ENCODE peak calls at places on chromosomes 11 and 22, in six cellular contexts. V is HCT116, N is K562, Y is GM12878, C is H1, U is HepG2. T is an unnamed sample.

GRCh38 chr11:6646631-6647281 is 8.9 kb downstream of the DCHS1 start:
- DNase-seq in C (no peak), U (no peak), V (no peak), N (no peak), Y (peak; percentile 61), T (no peak)

GRCh38 chr11:13993096-13993760 is 30.7 kb downstream of the SPON1 start:
- DNase-seq in N (no peak), V (no peak), Y (no peak), C (no peak), U (no peak), T (no peak)

GRCh38 chr22:46590334-46590733 is 29.9 kb upstream of the GRAMD4 start:
- DNase-seq in U (no peak), Y (no peak), V (no peak), N (no peak), C (no peak), T (no peak)

GRCh38 chr11:134460044-134460371 is 48.0 kb upstream of the B3GAT1 start:
- DNase-seq in U (no peak), C (no peak), Y (no peak), N (no peak), V (no peak), T (no peak)

GRCh38 chr11:2750101-2750509 is 50.3 kb upstream of the KCNQ1OT1 start:
- DNase-seq in V (no peak), U (no peak), Y (no peak), C (no peak), N (no peak), T (no peak)

GRCh38 chr11:11446562-11446961 is 93.5 kb upstream of the CSNK2A3 start:
- DNase-seq in N (no peak), Y (no peak), V (no peak), C (no peak), U (no peak), T (no peak)

GRCh38 chr11:62707277-62707771 is at the start of the genes BSCL2 and GNG3:
- DNase-seq in C (peak; percentile 93), U (no peak), Y (no peak), V (no peak), N (peak; percentile 67), T (peak; percentile 99)

GRCh38 chr11:68998390-68998911 is 14.6 kb downstream of the MRGPRF start:
- DNase-seq in N (no peak), Y (no peak), U (no peak), V (no peak), C (no peak), T (no peak)

GRCh38 chr11:34394771-34395300 is 37.0 kb upstream of the ABTB2 start:
- DNase-seq in V (no peak), U (no peak), C (no peak), Y (no peak), N (no peak), T (peak; percentile 3)
- TF ChIP-seq ZNF274 in V (no peak), U (no peak), C (no peak), Y (no peak), N (no peak), T (no peak)

DNA sequence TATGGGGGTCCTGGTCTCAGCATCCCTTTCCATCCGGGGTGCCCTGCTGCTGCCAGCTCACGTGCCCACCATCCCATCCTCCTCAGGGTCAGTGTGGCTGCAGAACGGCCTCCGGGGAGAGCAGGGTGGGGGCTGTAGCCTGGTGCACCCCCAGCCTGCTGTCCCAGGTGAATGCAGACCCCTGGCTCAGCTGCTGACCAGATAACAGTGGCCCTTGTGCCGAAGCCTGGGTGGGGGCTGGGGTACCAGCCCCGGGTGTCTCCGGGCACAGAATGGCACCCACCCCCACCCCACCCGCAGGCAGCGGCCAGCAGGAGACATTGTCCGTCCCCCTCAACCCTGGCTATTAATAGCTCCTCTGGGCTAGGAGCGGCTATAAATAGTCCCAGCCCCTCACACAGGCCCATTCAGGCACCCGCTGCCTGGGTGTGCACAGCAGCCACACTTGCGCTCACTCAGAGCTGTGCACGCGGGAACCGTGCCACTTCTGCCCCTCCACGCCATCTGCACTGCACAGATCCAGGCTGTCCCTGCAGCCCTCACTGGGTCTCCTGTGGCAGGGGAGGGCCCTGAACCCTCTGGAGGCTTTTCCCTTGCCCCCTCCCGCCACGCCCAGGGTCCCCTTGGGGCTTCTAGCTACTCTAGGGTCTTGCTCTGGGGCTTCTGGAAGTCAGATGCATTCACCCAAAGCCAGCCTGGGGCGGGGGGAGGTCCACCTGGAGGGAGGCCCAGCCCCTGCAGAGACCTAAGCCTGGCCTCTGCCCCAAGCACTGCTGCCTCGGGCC is 18.7 kb downstream of the CRELD2 start:
- DNase-seq in U (no peak), C (no peak), V (no peak), N (no peak), Y (no peak), T (no peak)
- H3K9ac ChIP-seq in U (peak overlapping the region; percentile 73), C (no peak overlapping the region), V (no peak overlapping the region), N (peak overlapping the region; percentile 86), Y (peak overlapping the region; percentile 61), T (peak overlapping the region; percentile 42)

DNA sequence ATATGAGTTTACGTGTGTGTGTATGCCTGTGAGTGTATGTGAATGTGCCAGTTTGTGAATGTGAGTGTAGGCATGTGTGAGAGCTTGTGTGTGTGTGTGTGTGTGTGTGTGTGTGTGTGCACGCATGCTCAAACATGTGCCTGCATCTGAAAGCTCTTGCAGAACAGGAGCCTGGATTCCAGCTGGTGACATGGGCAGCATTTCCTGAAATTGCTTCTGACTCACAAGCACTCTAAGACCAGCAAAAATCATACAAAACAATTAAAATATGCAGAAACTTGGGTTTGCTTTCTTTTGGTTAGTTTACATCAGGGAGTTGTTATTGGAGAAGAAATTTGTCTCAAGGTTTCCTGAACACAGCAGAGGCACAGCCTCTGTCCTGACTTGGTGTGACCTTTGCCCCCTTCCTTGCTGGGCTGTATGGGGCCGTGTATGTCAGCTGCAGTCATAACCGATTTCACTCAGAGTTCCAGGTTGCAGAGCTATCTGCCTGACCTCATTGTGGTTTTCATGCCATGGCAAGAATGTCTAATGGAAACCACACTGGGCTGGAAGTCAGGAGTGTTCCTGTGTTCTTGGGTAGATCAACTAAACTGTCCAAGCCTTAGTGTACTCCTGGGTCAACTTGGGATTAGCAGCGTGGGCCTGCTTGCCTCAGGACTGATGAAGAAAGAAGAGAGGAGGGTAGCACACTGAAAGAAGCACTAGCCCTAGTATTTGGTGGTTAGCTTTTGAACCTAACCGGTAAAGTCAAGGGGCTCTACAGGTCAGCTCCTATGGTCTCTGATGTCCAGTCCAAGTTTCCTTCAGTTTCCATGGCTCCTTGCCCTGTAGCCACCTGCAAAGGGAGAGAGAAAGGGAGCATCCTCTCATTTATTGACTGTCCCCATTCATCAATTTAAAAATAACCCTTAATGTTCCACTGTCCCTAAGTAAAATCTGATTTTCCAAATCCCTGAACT is 143.7 kb downstream of the SNX19 start:
- DNase-seq in Y (no peak), N (no peak), U (no peak), C (no peak), V (no peak), T (no peak)
- TF ChIP-seq ZNF274 in Y (no peak), N (no peak), U (no peak), C (no peak), V (no peak), T (no peak)

GRCh38 chr11:8766043-8766992 is 83.7 kb downstream of the RPL27A start:
- DNase-seq in C (no peak), U (no peak), N (no peak), V (no peak), Y (no peak), T (no peak)
- H3K9ac ChIP-seq in C (no peak overlapping the region), U (no peak overlapping the region), N (no peak overlapping the region), V (peak overlapping the region; percentile 53), Y (no peak overlapping the region), T (no peak overlapping the region)

GRCh38 chr11:102810943-102811528 is 13.1 kb upstream of the MMP1 start:
- DNase-seq in C (no peak), V (no peak), U (peak; percentile 12), Y (no peak), N (no peak), T (no peak)
- TF ChIP-seq ZNF274 in C (no peak), V (no peak), U (no peak), Y (no peak), N (no peak), T (no peak)

DNA sequence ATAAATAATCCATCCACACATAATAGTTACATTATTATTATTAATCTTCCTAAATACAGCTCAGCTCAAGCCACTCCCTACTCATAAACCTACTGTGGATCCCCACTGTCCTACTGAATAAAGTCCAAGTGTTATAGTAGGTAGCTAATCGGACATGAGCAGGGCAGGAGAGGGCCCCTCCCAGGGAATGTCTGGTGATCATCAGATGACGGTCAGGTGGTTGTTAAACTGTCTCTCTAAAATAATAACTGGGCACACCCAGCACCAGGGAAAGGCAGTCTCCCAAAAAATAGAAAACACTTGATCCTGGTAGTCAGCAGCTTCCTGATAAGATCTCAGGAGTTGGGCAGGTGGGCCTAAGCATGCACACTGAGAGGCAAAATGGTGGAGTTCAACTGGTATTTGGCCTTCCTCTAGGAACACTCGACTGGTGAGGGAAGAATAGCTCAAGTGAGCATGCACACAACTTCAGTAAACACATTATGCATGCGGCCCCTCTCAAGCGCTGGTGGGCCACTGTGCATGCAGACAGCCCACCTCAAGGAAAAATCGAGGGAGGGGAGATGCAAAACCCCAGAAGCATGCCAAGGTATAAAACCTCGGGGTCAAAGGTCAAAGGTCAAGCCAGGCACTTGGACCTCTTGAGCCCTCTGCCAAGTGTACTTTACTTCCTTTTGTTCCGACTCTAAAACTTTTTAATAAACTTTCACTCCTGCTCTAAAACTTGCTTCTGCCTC is 65.0 kb downstream of the LRRC32 start:
- DNase-seq in V (no peak), Y (no peak), U (no peak), N (no peak), C (no peak), T (no peak)
- H3K9ac ChIP-seq in V (no peak overlapping the region), Y (no peak overlapping the region), U (no peak overlapping the region), N (no peak overlapping the region), C (no peak overlapping the region), T (no peak overlapping the region)

DNA sequence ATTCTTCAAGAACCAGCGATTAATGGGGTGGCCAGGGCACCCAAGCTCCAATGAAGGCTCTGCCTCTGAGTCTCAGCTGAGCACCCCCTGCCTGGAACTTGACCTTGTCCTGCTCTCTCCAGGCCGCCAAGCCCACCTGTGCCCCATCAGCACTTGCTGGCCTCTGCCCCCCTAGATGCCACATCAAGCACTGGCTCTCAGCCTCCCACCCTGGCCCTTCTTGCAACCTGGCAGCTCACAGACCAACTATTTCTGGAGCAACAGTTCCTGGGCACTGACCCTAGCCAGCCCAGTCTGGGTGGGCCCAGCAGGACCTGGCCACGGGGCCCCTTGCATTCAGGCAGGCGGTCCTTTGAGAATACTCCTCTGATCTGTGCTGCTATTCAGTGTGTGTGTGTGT is 98.8 kb upstream of the PITPNB start:
- DNase-seq in V (no peak), C (no peak), Y (no peak), N (no peak), U (no peak), T (no peak)
- TF ChIP-seq ZNF274 in V (no peak), C (no peak), Y (no peak), N (no peak), U (no peak), T (no peak)